ENCODE peak calls at places on chromosomes 16 and 17, in four cellular contexts. B, X, I and Q are unnamed samples.

GRCh38 chr16:3945751-3946603 is 65.5 kb upstream of the CREBBP start:
- DNase-seq in B (no peak), X (no peak), I (peak; percentile 99), Q (peak; percentile 82)

GRCh38 chr17:83080641-83081560 is 1.5 kb downstream of the METRNL start:
- DNase-seq in B (peak; percentile 53), X (no peak), I (peak; percentile 24), Q (no peak)

GRCh38 chr17:42670925-42671657 is 5.7 kb downstream of the PLEKHH3 start:
- DNase-seq in B (no peak), X (no peak), I (no peak), Q (no peak)

GRCh38 chr17:10171057-10171456 is 27.3 kb downstream of the GAS7 start:
- DNase-seq in B (no peak), X (no peak), I (no peak), Q (no peak)

GRCh38 chr17:8448310-8448709 is 12.6 kb downstream of the NDEL1 start:
- DNase-seq in B (no peak), X (no peak), I (no peak), Q (no peak)

GRCh38 chr17:73342057-73342522 is 30.3 kb upstream of the CDC42EP4 start:
- DNase-seq in B (no peak), X (peak; percentile 20), I (peak; percentile 88), Q (peak; percentile 86)

GRCh38 chr17:79305831-79306687 is 231.4 kb downstream of the ENGASE start:
- DNase-seq in B (peak; percentile 79), X (no peak), I (no peak), Q (peak; percentile 4)

GRCh38 chr16:727291-727977 is 528 bp downstream of the HAGHL start:
- DNase-seq in B (peak; percentile 48), X (no peak), I (no peak), Q (no peak)

GRCh38 chr17:41340496-41340895 is 10.1 kb downstream of the KRT33A start:
- DNase-seq in B (no peak), X (peak; percentile 48), I (no peak), Q (no peak)

GRCh38 chr17:17109896-17110295 is 67.6 kb downstream of the MPRIP start:
- DNase-seq in B (no peak), X (no peak), I (no peak), Q (no peak)

GRCh38 chr16:87956771-87957279 is 5.6 kb downstream of the BANP start:
- DNase-seq in B (peak; percentile 38), X (no peak), I (peak; percentile 85), Q (peak; percentile 54)

GRCh38 chr17:55413825-55414489 is 7.7 kb downstream of the MMD start:
- DNase-seq in B (no peak), X (no peak), I (no peak), Q (no peak)

GRCh38 chr17:69609495-69610315 is 195.2 kb downstream of the MAP2K6 start:
- DNase-seq in B (peak; percentile 13), X (no peak), I (peak; percentile 55), Q (peak; percentile 69)

GRCh38 chr17:81926451-81927144 is 937 bp downstream of the MAFG start:
- DNase-seq in B (peak; percentile 82), X (no peak), I (peak; percentile 79), Q (peak; percentile 74)

GRCh38 chr17:43755389-43755875 is 3.2 kb downstream of the SOST start:
- DNase-seq in B (no peak), X (no peak), I (peak; percentile 45), Q (no peak)

GRCh38 chr17:72397687-72398086 is 276.9 kb downstream of the SOX9 start:
- DNase-seq in B (no peak), X (no peak), I (peak; percentile 53), Q (no peak)

GRCh38 chr17:8119575-8120519 is 1.5 kb upstream of the ALOXE3 start:
- DNase-seq in B (peak; percentile 61), X (peak; percentile 97), I (peak; percentile 92), Q (peak; percentile 96)

GRCh38 chr17:50692448-50693040 is 15.2 kb downstream of the ANKRD40 start:
- DNase-seq in B (no peak), X (no peak), I (no peak), Q (no peak)

GRCh38 chr16:86639354-86639753 is 61.0 kb downstream of the FOXL1 start:
- DNase-seq in B (no peak), X (no peak), I (no peak), Q (no peak)

DNA sequence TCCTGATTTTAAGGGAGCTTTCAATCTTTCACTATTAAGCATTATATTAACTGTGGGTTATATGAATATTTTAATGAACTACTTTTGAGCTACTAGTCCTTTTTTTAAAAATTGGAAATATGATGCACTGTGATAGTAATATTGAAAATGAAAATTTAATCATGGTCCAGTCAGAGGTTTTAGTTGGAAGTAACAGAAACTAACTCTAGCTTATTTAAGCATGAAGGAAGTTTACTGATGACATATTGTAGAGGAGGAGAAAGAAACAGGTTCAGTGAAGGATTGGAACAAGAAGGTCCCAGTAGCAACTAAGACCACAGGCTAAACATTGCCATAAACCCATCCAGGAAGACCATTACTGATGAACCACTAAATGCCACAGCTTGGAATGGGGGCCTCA is 20.9 kb upstream of the TMIGD1 start:
- DNase-seq in B (no peak), X (no peak), I (no peak), Q (no peak)
- H3K4me1 ChIP-seq in B (no peaks in the 10 kb centered on the region), X (peaks cover 12% of the 10 kb centered on the region), I (peaks cover 4% of the 10 kb centered on the region), Q (no peaks in the 10 kb centered on the region)

GRCh38 chr17:4119299-4119698 is 23.5 kb downstream of the ZZEF1 start:
- DNase-seq in B (no peak), X (no peak), I (no peak), Q (no peak)

GRCh38 chr17:4118095-4118743 is 24.6 kb downstream of the ZZEF1 start:
- DNase-seq in B (no peak), X (no peak), I (peak; percentile 10), Q (no peak)

GRCh38 chr17:4116516-4116915 is 26.3 kb downstream of the ZZEF1 start:
- DNase-seq in B (no peak), X (no peak), I (no peak), Q (no peak)

GRCh38 chr17:4124994-4125393 is 17.8 kb downstream of the ZZEF1 start:
- DNase-seq in B (no peak), X (no peak), I (no peak), Q (no peak)

GRCh38 chr17:4120332-4120731 is 22.5 kb downstream of the ZZEF1 start:
- DNase-seq in B (no peak), X (no peak), I (no peak), Q (no peak)
- TF ChIP-seq FOS in B (no peak), X (no peak), I (no peak), Q (no peak)

GRCh38 chr16:67406111-67406593 is 10.1 kb downstream of the ZDHHC1 start:
- DNase-seq in B (no peak), X (no peak), I (no peak), Q (peak; percentile 30)
- H3K4me1 ChIP-seq in B (no peaks in the 10 kb centered on the region), X (no peaks in the 10 kb centered on the region), I (peaks cover 17% of the 10 kb centered on the region), Q (peaks cover 20% of the 10 kb centered on the region)

DNA sequence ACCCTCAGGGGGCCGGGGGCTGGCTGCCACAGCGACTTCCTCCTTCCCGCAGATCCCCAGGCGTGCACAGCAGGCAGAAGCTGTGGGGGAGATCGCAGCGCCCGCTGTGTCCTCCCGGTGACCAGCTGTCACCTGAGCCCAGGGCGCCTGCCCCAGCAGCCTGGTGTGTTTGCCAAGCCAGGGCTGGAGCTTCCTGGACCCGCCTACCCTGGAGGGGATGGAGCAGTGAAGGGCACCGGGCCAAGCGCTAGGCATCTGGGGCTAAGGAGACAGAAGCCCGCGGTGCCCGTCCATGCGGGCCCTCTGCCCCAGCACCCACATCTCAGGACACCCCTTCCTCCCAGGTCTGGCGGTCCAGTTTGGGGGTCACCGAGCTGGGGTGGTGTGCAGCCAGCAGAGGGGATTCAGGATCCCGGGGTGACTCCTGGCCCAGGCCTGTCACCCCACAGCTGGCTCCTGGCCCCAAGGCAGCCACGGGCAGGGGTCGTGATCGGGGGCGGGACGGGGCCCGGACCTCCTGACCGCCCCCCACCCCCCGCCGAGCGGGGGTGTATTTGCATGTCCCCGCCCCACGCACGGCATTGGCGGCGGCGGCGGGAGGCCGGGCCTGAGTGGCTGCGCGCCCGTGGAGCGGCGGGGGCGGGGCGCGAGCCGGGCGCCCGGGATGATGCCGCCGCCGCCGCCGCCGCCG is at the start of gene RAB26:
- DNase-seq in B (peak; percentile 83), X (no peak), I (peak; percentile 33), Q (peak; percentile 46)
- TF ChIP-seq FOS in B (no peak), X (no peak), I (no peak), Q (no peak)

DNA sequence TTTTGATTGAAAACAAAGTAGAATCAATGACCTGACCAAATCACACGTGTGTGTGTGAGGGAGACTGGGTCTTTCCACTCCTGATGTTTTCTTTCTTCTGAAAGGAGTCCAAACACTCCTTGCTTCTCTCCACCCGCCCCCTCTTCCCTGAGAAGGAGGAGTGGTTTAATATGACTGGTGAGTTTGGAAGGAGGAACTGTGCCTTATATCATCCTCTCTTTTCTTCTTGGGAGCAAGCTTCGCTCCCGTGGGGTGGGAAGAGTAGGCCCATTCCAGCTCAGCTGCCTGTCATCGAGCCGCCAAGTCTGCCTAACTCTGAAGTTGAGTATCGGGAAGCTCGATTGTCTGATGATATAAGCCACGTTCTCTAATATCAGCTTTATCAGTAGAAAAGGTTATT is 96.5 kb downstream of the YPEL2 start:
- DNase-seq in B (no peak), X (no peak), I (no peak), Q (peak; percentile 76)
- H3K4me1 ChIP-seq in B (peaks cover 15% of the 10 kb centered on the region), X (peaks cover 14% of the 10 kb centered on the region), I (peaks cover 11% of the 10 kb centered on the region), Q (peaks cover 63% of the 10 kb centered on the region)

GRCh38 chr16:53565300-53565699 is 62.3 kb upstream of the AKTIP start:
- DNase-seq in B (no peak), X (no peak), I (no peak), Q (no peak)
- TF ChIP-seq FOS in B (no peak), X (no peak), I (no peak), Q (no peak)